ENCODE peak calls at places on chromosomes 11 and 22, in six cellular contexts. D is H1, V is neuronal stem cell, K is IMR-90, Y is mesendoderm, X is trophoblast cell. L is an unnamed sample.

GRCh38 chr22:39664485-39665200 is 94.1 kb downstream of the CACNA1I start:
- DNase-seq in D (peak; percentile 90), V (peak; percentile 62), K (no peak), Y (peak; percentile 88), X (no peak), L (no peak)

GRCh38 chr11:119907122-119907933 is 178.3 kb upstream of the NECTIN1 start:
- DNase-seq in D (no peak), V (no peak), K (no peak), Y (peak; percentile 48), X (peak; percentile 95), L (no peak)

GRCh38 chr22:23282089-23282501 is 101.8 kb downstream of the BCR start:
- DNase-seq in D (no peak), V (no peak), K (peak; percentile 69), Y (no peak), X (peak; percentile 90), L (peak; percentile 12)

GRCh38 chr11:104618949-104619348 is 279.3 kb downstream of the CASP12 start:
- DNase-seq in D (no peak), V (no peak), K (no peak), Y (no peak), X (no peak), L (no peak)

GRCh38 chr11:106399075-106399500 is 321.6 kb downstream of the AASDHPPT start:
- DNase-seq in D (no peak), V (no peak), K (peak; percentile 100), Y (no peak), X (peak; percentile 50), L (peak; percentile 98)

GRCh38 chr11:32210601-32211000 is 119.7 kb downstream of the RCN1 start:
- DNase-seq in D (no peak), V (no peak), K (peak; percentile 33), Y (no peak), X (no peak), L (peak; percentile 1)

GRCh38 chr11:113553235-113553634 is 78.0 kb upstream of the DRD2 start:
- DNase-seq in D (no peak), V (peak; percentile 45), K (peak; percentile 89), Y (peak; percentile 94), X (peak; percentile 97), L (peak; percentile 95)

GRCh38 chr22:22655452-22656108 is 11.2 kb downstream of the GGTLC2 start:
- DNase-seq in D (no peak), V (no peak), K (no peak), Y (no peak), X (no peak), L (no peak)

GRCh38 chr22:21652547-21653545 is 10.7 kb downstream of the SDF2L1 start:
- DNase-seq in D (peak; percentile 67), V (peak; percentile 90), K (no peak), Y (peak; percentile 43), X (no peak), L (no peak)

GRCh38 chr11:75946531-75947530 is 131.8 kb downstream of the UVRAG start:
- DNase-seq in D (no peak), V (no peak), K (peak; percentile 60), Y (peak; percentile 11), X (peak; percentile 92), L (peak; percentile 22)

GRCh38 chr11:103344886-103345285 is 235.7 kb downstream of the DYNC2H1 start:
- DNase-seq in D (no peak), V (no peak), K (no peak), Y (no peak), X (no peak), L (no peak)

GRCh38 chr11:55172734-55173415 is 89.1 kb upstream of the TRIM48 start:
- DNase-seq in D (no peak), V (no peak), K (no peak), Y (no peak), X (no peak), L (no peak)

GRCh38 chr22:26479792-26480610 is 3.6 kb downstream of the HPS4 start:
- DNase-seq in D (no peak), V (no peak), K (no peak), Y (no peak), X (no peak), L (no peak)

GRCh38 chr11:8017071-8017470 is 29.9 kb downstream of the EIF3F start:
- DNase-seq in D (peak; percentile 41), V (no peak), K (no peak), Y (no peak), X (no peak), L (no peak)

GRCh38 chr11:114134870-114135269 is 75.4 kb downstream of the ZBTB16 start:
- DNase-seq in D (no peak), V (no peak), K (peak; percentile 5), Y (peak; percentile 68), X (peak; percentile 95), L (peak; percentile 97)

GRCh38 chr22:49025791-49026475 is 801.7 kb downstream of the BRD1 start:
- DNase-seq in D (no peak), V (no peak), K (no peak), Y (no peak), X (no peak), L (no peak)

GRCh38 chr11:110907629-110908028 is 195.4 kb upstream of the ARHGAP20 start:
- DNase-seq in D (no peak), V (no peak), K (peak; percentile 98), Y (no peak), X (peak; percentile 3), L (peak; percentile 77)

GRCh38 chr11:64088159-64089026 is 52.7 kb downstream of the FLRT1 start:
- DNase-seq in D (peak; percentile 72), V (no peak), K (no peak), Y (peak; percentile 79), X (no peak), L (no peak)

GRCh38 chr11:103892603-103893002 is 143.8 kb upstream of the DDI1 start:
- DNase-seq in D (no peak), V (no peak), K (peak; percentile 83), Y (peak; percentile 58), X (peak; percentile 19), L (peak; percentile 75)

GRCh38 chr11:26626346-26626745 is 54.3 kb upstream of the MUC15 start:
- DNase-seq in D (no peak), V (no peak), K (no peak), Y (no peak), X (no peak), L (peak; percentile 9)

GRCh38 chr11:121648306-121648705 is 195.5 kb upstream of the SORL1-AS1 start:
- DNase-seq in D (no peak), V (no peak), K (no peak), Y (peak; percentile 47), X (no peak), L (no peak)

GRCh38 chr22:29917052-29917902 is 34.3 kb downstream of the MTMR3 start:
- DNase-seq in D (no peak), V (no peak), K (peak; percentile 11), Y (no peak), X (no peak), L (no peak)

DNA sequence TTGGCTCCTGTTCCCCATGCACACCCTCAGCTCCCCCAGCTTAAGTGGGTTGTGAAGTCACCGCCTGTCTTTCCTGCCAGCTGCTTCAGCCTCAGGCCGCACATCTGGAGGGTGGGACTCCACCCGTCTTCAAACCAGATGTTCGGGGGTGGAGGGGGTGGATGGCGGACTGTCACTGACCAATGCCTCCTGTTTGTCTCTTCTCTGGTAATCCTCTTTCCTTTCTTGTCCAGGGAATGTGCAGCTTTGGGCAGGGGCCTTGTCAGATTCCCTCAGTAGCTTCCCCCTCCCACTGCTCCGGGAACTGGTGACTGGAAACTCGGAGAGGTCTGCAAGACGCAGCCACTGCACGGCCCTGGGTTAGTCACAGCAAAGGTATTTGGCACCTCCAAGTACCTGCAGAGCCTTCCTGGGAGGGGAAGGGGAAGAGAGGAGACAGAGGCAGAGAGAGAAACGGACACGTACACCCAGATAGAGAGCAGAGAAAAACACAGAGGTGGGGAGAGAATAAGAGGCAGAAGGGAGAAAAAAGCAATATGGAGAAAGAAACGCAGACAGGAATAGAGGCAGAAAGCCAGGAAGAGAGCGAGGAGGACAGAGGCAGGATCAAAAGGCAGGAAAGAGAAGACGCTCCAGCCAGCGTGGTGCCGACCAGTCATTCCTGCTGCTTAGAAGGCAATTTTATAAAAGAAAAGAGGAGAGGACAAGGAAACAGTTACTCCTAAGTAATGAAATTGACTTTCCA is 56.1 kb upstream of the TIMP3 start:
- DNase-seq in D (no peak), V (peak; percentile 12), K (peak; percentile 55), Y (peak; percentile 99), X (peak; percentile 83), L (peak; percentile 62)
- H3K27ac ChIP-seq in D (no peak overlapping the region), V (no peak overlapping the region), K (peak overlapping the region; percentile 21), Y (peak overlapping the region; percentile 83), X (peak overlapping the region; percentile 98), L (peak overlapping the region; percentile 9)

DNA sequence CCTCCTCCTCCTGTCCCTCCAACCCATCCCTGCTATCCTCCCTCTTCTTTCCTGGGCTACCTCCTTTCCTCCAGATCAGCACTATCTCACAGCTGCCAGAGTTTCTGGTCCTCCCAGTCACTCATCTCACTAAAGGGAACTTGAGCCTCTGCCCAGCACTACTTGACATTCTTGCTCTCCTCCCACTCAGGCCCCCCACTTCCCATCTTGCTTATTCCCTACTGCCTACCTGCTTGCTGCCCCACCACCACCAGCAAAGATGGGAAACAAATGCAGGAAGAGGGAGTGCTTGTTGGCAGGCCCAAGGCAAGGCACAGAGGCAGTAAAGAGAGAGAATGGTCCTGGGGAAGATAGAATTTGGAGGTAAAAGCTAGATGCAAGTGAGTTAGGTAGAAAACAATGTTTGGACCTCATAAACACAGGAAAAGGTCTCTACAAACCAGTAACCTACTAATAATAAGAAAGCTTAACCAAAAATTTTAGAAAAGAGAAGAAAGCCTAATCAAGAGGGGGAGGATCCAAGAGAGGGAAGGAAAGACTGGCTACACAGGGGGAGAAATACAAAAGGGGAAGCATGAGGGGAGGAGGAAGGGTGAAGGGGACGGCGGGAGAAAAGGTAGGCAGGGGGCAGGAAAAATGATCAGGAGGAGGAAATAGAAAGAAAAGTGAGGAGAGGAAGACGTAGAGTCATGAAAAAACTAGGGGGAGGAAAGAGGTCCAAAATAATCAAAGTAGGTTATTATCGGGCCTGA is 63.6 kb downstream of the PAK1 start:
- DNase-seq in D (no peak), V (no peak), K (no peak), Y (peak; percentile 32), X (no peak), L (no peak)
- H2AK5ac ChIP-seq in D (no peak overlapping the region), V (no peak overlapping the region), K (peak overlapping the region; percentile 82), Y (no peak overlapping the region), X (no peak overlapping the region), L (no peak overlapping the region)

GRCh38 chr22:25160120-25160996 is 39.3 kb upstream of the CRYBB3 start:
- DNase-seq in D (no peak), V (no peak), K (no peak), Y (no peak), X (no peak), L (no peak)
- H3K4me3 ChIP-seq in D (no peak overlapping the region), V (peak overlapping the region; percentile 13), K (no peak overlapping the region), Y (no peak overlapping the region), X (peak overlapping the region; percentile 27), L (no peak overlapping the region)

DNA sequence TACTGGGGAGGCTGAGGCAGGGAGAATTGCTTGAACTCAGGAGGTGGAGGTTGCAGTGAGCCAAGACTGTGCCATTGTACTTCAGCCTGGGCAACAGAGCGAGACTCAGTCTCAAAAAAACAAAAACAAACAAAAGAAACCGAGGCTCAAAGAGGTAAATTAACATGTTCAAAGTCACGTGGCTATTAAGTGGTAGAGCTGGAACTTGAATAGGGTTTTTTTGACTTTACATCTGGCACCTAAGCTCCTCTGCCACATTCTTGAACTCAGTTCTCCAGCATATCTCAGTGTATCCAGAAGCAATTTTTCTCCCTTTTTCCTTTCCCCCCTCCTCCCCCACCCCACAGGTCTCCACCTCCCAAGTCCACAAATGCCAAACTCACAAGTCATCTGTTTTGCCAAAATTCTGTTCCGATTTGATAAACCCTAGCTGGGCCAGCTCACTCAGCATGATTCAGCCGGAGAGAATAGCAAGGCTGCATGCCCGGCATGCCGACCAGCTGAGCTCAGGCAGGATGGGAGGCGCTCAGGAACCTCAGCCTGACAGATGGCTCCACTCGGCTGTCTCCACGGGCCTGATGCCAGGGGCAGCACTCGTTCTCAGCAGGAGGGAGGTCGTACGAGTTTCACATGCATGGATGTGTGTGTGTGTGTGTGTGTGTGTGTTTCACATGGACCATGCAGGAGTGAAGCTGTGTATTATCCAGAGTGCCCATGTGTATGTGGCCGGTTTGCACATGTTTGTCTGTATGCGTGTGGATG is 63.2 kb upstream of the RRAS2 start:
- DNase-seq in D (peak; percentile 67), V (peak; percentile 57), K (peak; percentile 100), Y (peak; percentile 100), X (peak; percentile 95), L (peak; percentile 96)
- H3K27ac ChIP-seq in D (no peak overlapping the region), V (peak overlapping the region; percentile 2), K (peak overlapping the region; percentile 67), Y (peak overlapping the region; percentile 32), X (peak overlapping the region; percentile 23), L (peak overlapping the region; percentile 96)